ENCODE peak calls at places on chromosomes 5 and 9, in five cellular contexts. S is tibial artery, L is mammary epithelial cell, W is hepatocyte, Y is pancreas. U is an unnamed sample.

GRCh38 chr5:91875133-91875779 is 492.1 kb upstream of the ARRDC3 start:
- DNase-seq in S (no peak), L (no peak), W (no peak), Y (no peak), U (no peak)

GRCh38 chr5:123819818-123820217 is 307.8 kb downstream of the CSNK1G3 start:
- DNase-seq in S (no peak), L (no peak), W (no peak), Y (no peak), U (no peak)

GRCh38 chr5:5331838-5332237 is 90.6 kb upstream of the ICE1 start:
- DNase-seq in S (no peak), L (no peak), W (no peak), Y (no peak), U (no peak)

GRCh38 chr5:134449167-134449566 is 37.5 kb upstream of the CDKN2AIPNL start:
- DNase-seq in S (no peak), L (peak), W (no peak), Y (peak), U (no peak)

GRCh38 chr5:105371169-105371568 is 1808.6 kb upstream of the NUDT12 start:
- DNase-seq in S (no peak), L (no peak), W (no peak), Y (no peak), U (no peak)

GRCh38 chr5:98214240-98215051 is 559.0 kb upstream of the RGMB start:
- DNase-seq in S (no peak), L (peak), W (no peak), Y (no peak), U (no peak)

GRCh38 chr5:139688712-139689413 is 40.7 kb downstream of the CXXC5 start:
- DNase-seq in S (no peak), L (no peak), W (no peak), Y (no peak), U (no peak)

GRCh38 chr9:126494264-126494663 is 119.5 kb upstream of the LMX1B start:
- DNase-seq in S (no peak), L (no peak), W (no peak), Y (no peak), U (no peak)

GRCh38 chr5:1511651-1512540 is 11.9 kb downstream of the LPCAT1 start:
- DNase-seq in S (peak), L (peak), W (no peak), Y (peak), U (no peak)

GRCh38 chr9:15178621-15179020 is 128.4 kb downstream of the TTC39B start:
- DNase-seq in S (no peak), L (no peak), W (no peak), Y (no peak), U (no peak)

GRCh38 chr5:2251751-2252150 is 369.0 kb upstream of the IRX4 start:
- DNase-seq in S (no peak), L (no peak), W (no peak), Y (no peak), U (no peak)

GRCh38 chr5:27403248-27403882 is 365.0 kb upstream of the CDH9 start:
- DNase-seq in S (no peak), L (peak), W (no peak), Y (no peak), U (no peak)

GRCh38 chr5:113614191-113614590 is 100.7 kb downstream of the YTHDC2 start:
- DNase-seq in S (no peak), L (peak), W (no peak), Y (no peak), U (no peak)

GRCh38 chr9:113638504-113638903 is 175.0 kb downstream of the RGS3 start:
- DNase-seq in S (no peak), L (no peak), W (no peak), Y (no peak), U (no peak)

GRCh38 chr9:117075636-117076035 is 339.2 kb downstream of the ASTN2 start:
- DNase-seq in S (no peak), L (no peak), W (no peak), Y (no peak), U (no peak)

GRCh38 chr5:173016621-173017046 is 33.1 kb downstream of the ATP6V0E1 start:
- DNase-seq in S (peak), L (peak), W (peak), Y (no peak), U (peak)

GRCh38 chr5:104084896-104085295 is 522.3 kb upstream of the NUDT12 start:
- DNase-seq in S (no peak), L (no peak), W (no peak), Y (no peak), U (no peak)

GRCh38 chr5:179181988-179182387 is 121.8 kb downstream of the ZNF354C start:
- DNase-seq in S (no peak), L (no peak), W (no peak), Y (peak), U (no peak)

GRCh38 chr5:179241175-179241574 is 104.1 kb downstream of the ADAMTS2 start:
- DNase-seq in S (peak), L (no peak), W (no peak), Y (peak), U (no peak)

GRCh38 chr5:67998709-67999251 is 216.8 kb upstream of the PIK3R1 start:
- DNase-seq in S (peak), L (no peak), W (no peak), Y (no peak), U (peak)

GRCh38 chr9:114501786-114502682 is 3.2 kb downstream of the WHRN start:
- DNase-seq in S (no peak), L (peak), W (peak), Y (no peak), U (peak)

GRCh38 chr9:5688109-5688508 is 59.2 kb downstream of the RIC1 start:
- DNase-seq in S (no peak), L (no peak), W (no peak), Y (no peak), U (no peak)

GRCh38 chr5:72066658-72067057 is 40.6 kb upstream of the MAP1B start:
- DNase-seq in S (no peak), L (peak), W (peak), Y (no peak), U (no peak)

GRCh38 chr5:177447611-177448243 is 1.1 kb downstream of the PRR7 start:
- DNase-seq in S (no peak), L (peak), W (peak), Y (peak), U (no peak)

GRCh38 chr9:121985792-121986494 is 107.2 kb downstream of the TTLL11 start:
- DNase-seq in S (peak), L (no peak), W (no peak), Y (no peak), U (no peak)

GRCh38 chr5:88235346-88235745 is 33.3 kb downstream of the TMEM161B start:
- DNase-seq in S (no peak), L (no peak), W (no peak), Y (no peak), U (no peak)

GRCh38 chr9:4334439-4334838 is 34.6 kb upstream of the GLIS3 start:
- DNase-seq in S (peak), L (peak), W (peak), Y (peak), U (peak)

GRCh38 chr5:143624465-143624864 is 187.5 kb upstream of the HMHB1 start:
- DNase-seq in S (no peak), L (no peak), W (no peak), Y (no peak), U (no peak)

GRCh38 chr5:83093692-83094091 is 16.3 kb downstream of the XRCC4 start:
- DNase-seq in S (no peak), L (no peak), W (no peak), Y (no peak), U (no peak)
- TF ChIP-seq CTCF in S (no peak), L (no peak), W (no peak), Y (no peak), U (no peak)

DNA sequence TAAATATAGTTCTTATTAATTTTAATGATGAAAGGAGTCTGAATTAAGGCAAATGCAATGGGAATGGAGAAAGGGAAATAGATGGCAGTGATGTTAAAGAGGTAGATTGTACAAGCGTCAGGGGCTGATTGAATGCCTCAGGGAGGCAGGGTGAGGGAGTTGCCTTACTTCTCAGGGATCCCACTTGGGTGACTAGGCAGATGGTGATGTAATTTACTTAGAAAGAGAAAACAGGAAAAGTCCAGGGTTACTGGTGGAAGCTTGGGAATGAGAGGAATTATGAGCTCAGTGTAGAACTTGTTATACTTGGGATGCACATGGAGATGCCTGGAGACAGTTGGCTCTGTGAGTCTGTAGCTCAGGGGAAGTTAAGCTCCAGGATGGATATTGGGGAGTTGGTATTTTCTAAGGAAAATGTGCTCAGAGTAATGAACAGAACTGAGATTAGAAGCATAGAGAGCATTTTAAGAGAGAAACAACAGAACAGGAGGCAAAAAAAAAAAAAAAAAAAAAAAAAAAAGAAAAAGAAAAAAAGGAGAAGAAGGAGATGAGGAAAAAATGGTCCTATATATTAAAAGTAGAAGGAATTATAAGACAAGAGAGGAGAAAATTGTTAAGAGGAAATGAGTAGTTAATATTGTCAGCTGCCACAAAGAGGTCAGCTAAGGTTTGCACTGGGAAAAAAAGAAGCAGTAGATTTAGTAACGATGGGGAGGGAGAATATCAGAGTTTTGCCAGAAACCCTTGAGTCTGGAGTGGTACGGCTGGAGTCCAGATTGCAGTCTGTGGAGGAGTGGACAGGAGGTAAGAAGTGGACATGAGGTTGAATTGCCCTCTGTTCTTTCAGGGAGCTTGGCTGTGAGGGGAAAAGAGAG is 88.0 kb upstream of the ELL2 start:
- DNase-seq in S (no peak), L (peak), W (no peak), Y (no peak), U (no peak)
- H3K4me3 ChIP-seq in S (no peak), L (no peak), W (no peak), Y (no peak), U (no peak)

GRCh38 chr9:137682431-137682991 is 63.7 kb downstream of the EHMT1 start:
- DNase-seq in S (no peak), L (no peak), W (no peak), Y (no peak), U (no peak)
- TF ChIP-seq CTCF in S (no peak), L (no peak), W (no peak), Y (no peak), U (no peak)

GRCh38 chr9:120646943-120647342 is 67.0 kb upstream of the CDK5RAP2 start:
- DNase-seq in S (no peak), L (no peak), W (peak), Y (no peak), U (no peak)

GRCh38 chr9:120653762-120654161 is 60.5 kb downstream of the MEGF9 start:
- DNase-seq in S (no peak), L (no peak), W (no peak), Y (no peak), U (no peak)

GRCh38 chr9:120650352-120650751 is 63.9 kb downstream of the MEGF9 start:
- DNase-seq in S (no peak), L (peak), W (no peak), Y (no peak), U (peak)

GRCh38 chr9:120652902-120653301 is 61.4 kb downstream of the MEGF9 start:
- DNase-seq in S (no peak), L (no peak), W (no peak), Y (no peak), U (no peak)

GRCh38 chr9:120648581-120648980 is 65.7 kb downstream of the MEGF9 start:
- DNase-seq in S (no peak), L (no peak), W (no peak), Y (no peak), U (no peak)
- H3K4me3 ChIP-seq in S (no peak), L (no peak), W (no peak), Y (no peak), U (no peak)

GRCh38 chr5:78887384-78888118 is 97.6 kb downstream of the ARSB start:
- DNase-seq in S (no peak), L (no peak), W (no peak), Y (no peak), U (no peak)
- TF ChIP-seq CTCF in S (no peak), L (no peak), W (no peak), Y (no peak), U (no peak)

GRCh38 chr5:154762261-154762660 is 7.1 kb downstream of the LARP1 start:
- DNase-seq in S (no peak), L (no peak), W (no peak), Y (no peak), U (no peak)
- H3K4me3 ChIP-seq in S (no peak), L (no peak), W (no peak), Y (no peak), U (no peak)

GRCh38 chr5:78541058-78541624 is 107.4 kb downstream of the LHFPL2 start:
- DNase-seq in S (no peak), L (no peak), W (no peak), Y (no peak), U (no peak)

GRCh38 chr5:78543916-78544315 is 104.7 kb downstream of the LHFPL2 start:
- DNase-seq in S (no peak), L (no peak), W (no peak), Y (no peak), U (no peak)

GRCh38 chr5:78540335-78541057 is 108.1 kb downstream of the LHFPL2 start:
- DNase-seq in S (peak), L (peak), W (no peak), Y (no peak), U (no peak)

GRCh38 chr5:78543292-78543691 is 105.3 kb downstream of the LHFPL2 start:
- DNase-seq in S (no peak), L (no peak), W (no peak), Y (no peak), U (no peak)

GRCh38 chr5:78542321-78542840 is 106.2 kb downstream of the LHFPL2 start:
- DNase-seq in S (no peak), L (no peak), W (no peak), Y (no peak), U (no peak)
- TF ChIP-seq CTCF in S (no peak), L (no peak), W (no peak), Y (no peak), U (no peak)

GRCh38 chr5:167571824-167572223 is 719.6 kb upstream of the WWC1 start:
- DNase-seq in S (no peak), L (no peak), W (no peak), Y (no peak), U (no peak)

GRCh38 chr5:167576126-167576525 is 715.3 kb upstream of the WWC1 start:
- DNase-seq in S (no peak), L (no peak), W (no peak), Y (no peak), U (no peak)

GRCh38 chr5:167573274-167574127 is 717.9 kb upstream of the WWC1 start:
- DNase-seq in S (no peak), L (peak), W (peak), Y (no peak), U (peak)

GRCh38 chr5:167576928-167577327 is 714.5 kb upstream of the WWC1 start:
- DNase-seq in S (no peak), L (no peak), W (no peak), Y (no peak), U (no peak)

DNA sequence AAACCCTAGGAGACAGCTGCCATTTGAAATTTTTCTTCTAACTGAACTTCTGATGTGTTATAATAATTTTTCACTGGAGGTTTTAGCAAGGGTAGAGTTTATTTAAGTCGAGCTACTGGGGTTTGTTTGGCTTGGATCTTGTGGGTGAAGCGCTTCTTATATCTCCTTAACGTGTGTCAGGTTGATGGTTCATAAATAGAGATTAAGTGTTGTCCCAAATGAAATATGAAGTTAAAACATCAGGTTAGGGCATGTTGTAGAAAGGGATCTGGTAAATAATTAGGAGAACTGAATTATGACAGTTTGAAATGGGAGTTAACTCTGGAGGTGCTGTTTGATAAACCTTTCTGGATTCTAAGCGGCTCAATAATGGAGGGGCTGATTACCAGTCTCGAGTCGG is 717.1 kb upstream of the WWC1 start:
- DNase-seq in S (no peak), L (no peak), W (no peak), Y (no peak), U (no peak)
- H3K4me3 ChIP-seq in S (no peak), L (peak), W (peak), Y (no peak), U (no peak)

GRCh38 chr5:81513982-81514381 is 120.0 kb upstream of the ACOT12 start:
- DNase-seq in S (no peak), L (no peak), W (no peak), Y (no peak), U (no peak)
- TF ChIP-seq CTCF in S (no peak), L (peak), W (peak), Y (no peak), U (no peak)

U was measured in prostate gland.